ENCODE peak calls at places on chromosome 21, in six cellular contexts. A is MCF 10A, O is PC-9, J is AG04450, G is RWPE1, Y is IMR-90. Z is an unnamed sample.

GRCh38 chr21:45511661-45512431 is 30.4 kb downstream of the SLC19A1 start:
- DNase-seq in A (no peak), O (no peak), J (no peak), G (no peak), Y (no peak), Z (no peak)

GRCh38 chr21:38852278-38852677 is 46.5 kb downstream of the ETS2 start:
- DNase-seq in A (peak), O (no peak), J (no peak), G (no peak), Y (no peak), Z (no peak)

GRCh38 chr21:45993210-45994085 is 11.9 kb downstream of the COL6A1 start:
- DNase-seq in A (no peak), O (no peak), J (no peak), G (no peak), Y (no peak), Z (no peak)

GRCh38 chr21:42662430-42663199 is 9.2 kb downstream of the PDE9A start:
- DNase-seq in A (no peak), O (no peak), J (no peak), G (no peak), Y (no peak), Z (no peak)

GRCh38 chr21:30434033-30434631 is 4.1 kb downstream of the KRTAP13-4 start:
- DNase-seq in A (peak), O (no peak), J (no peak), G (peak), Y (no peak), Z (no peak)

GRCh38 chr21:16794944-16795343 is 717.9 kb upstream of the CXADR start:
- DNase-seq in A (peak), O (peak), J (peak), G (no peak), Y (peak), Z (peak)

GRCh38 chr21:31140025-31140424 is 101.7 kb upstream of the KRTAP19-8 start:
- DNase-seq in A (no peak), O (no peak), J (no peak), G (no peak), Y (no peak), Z (no peak)

GRCh38 chr21:9750341-9751086 is 770.9 kb upstream of the TPTE start:
- DNase-seq in A (no peak), O (no peak), J (no peak), G (no peak), Y (no peak), Z (no peak)

DNA sequence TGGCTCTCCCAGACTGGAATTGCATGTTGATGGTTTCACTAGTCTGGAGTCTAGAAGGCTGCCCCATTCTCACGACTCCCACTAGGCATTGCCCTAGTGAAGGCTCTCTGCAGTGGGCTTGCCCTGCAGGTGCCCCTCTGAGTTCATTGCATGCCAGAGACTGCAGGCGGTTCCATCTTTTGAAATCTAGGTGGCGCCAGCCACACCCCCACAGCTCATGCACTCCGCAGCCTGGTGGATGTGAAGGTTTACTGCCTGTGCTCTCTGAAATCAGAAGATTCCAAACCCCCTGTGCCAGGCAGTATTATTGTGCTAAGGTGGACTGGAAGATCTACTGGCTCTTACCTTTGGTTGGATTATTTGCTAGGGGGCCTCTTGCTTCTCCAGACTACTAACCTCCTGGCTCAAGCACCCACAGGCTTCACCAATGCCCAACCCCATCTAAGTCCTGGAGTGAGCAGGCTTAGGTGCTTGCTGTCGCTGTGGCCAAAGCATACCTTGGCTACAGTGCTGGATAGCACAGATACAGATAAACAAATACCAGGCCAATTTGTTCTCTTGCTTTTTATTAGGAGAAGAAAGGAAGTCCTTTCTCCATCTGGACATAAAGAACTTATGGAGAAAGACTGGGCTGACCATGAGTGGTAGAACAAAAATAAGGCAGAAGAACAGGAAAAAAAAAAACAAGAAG is 83.5 kb upstream of the SIM2 start:
- DNase-seq in A (no peak), O (no peak), J (no peak), G (no peak), Y (no peak), Z (no peak)
- TF ChIP-seq CTCF in A (no peak), O (no peak), J (no peak), G (no peak), Y (peak), Z (no peak)

DNA sequence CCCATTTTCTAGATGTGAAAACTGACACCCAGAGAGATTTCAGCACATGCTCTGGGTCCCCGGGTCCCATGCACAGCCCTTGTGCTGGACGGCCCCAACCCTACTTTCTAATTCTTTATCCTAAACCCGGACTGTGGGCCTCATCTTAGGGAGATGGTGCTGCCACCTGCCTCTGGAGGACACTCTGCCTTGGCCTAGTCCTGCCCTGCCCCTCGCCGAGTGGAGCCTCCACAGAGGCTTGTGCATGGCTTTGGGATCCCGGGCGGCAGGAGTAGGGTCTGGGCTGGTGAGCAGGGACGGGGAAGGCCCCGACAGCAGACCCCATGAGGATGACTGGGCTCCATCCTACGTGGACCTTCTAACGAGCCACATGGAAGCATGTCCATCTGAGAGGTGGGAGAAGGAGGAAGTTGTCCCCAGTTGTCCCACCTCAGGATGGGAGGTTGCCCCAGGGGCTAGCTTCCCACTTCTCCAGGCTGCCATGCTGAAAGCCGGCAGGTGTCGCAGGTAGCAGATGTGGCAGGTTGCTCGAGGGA is 12.4 kb downstream of the MX2 start:
- DNase-seq in A (no peak), O (no peak), J (no peak), G (no peak), Y (no peak), Z (no peak)
- TF ChIP-seq CTCF in A (no peak), O (no peak), J (no peak), G (no peak), Y (no peak), Z (no peak)

GRCh38 chr21:35648512-35648911 is 411.8 kb downstream of the SETD4 start:
- DNase-seq in A (peak), O (no peak), J (no peak), G (no peak), Y (no peak), Z (no peak)
- TF ChIP-seq CTCF in A (no peak), O (no peak), J (no peak), G (no peak), Y (no peak), Z (no peak)

DNA sequence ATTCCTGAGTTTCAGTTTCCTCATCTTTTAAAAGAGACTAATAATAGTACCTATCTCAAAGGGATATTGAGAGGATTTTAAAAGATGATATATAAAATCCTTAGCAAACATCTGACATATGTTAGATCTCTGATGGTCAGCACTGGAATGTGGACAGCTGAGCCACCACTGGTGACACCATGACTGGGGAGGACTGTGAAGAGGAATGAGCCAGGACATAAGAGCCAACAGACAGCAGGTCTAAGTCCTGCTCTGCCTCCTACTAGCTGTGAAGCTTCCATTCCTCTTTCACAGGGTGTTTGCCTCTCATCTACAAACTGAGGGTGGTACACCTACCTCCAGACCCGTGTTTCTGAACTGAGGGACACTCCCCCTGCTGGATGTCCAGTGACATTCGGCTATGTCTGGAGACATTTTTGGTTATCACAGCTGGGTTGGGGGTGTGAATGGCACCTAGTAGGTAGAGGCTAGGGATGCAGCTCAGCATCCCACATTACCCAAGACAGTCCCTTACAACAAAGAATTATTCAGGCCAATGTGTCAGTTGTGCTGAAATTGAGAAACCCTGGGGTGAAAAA is 109.1 kb upstream of the OLIG2 start:
- DNase-seq in A (peak), O (no peak), J (no peak), G (no peak), Y (no peak), Z (no peak)
- TF ChIP-seq CTCF in A (no peak), O (peak), J (peak), G (no peak), Y (no peak), Z (no peak)

DNA sequence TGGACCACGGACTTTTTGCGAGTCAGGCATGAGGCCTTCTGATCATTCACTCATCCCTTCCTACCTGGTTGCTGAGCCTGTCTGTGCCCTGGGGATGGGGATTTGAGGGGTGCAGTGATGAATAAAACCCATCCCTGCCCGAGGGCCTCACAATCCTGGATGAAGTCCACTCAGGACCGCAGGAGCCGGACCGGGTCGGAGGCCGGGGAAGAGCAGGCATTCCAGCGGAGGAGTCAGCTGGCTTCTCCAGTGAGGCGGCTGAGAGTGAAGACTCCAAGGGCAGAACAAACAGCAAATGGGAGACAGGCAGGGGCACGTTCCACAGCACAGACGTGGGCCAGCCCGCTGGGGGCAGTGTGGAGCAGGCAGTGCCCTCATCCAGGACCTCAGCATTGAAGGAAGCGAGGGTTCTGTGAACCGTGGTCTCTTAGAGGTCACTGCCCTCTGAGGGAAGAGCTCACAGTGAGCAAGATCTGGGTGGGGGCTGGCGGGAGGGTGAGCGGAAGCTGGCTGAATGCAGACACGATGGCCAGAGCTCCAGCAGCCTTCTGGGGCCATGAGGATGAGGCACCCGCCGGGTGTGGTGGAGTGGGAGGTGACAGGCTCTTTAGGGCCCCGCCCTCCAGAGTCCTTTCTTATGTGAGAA is 10.9 kb upstream of the LRRC3 start:
- DNase-seq in A (no peak), O (no peak), J (no peak), G (no peak), Y (no peak), Z (no peak)
- TF ChIP-seq CTCF in A (no peak), O (peak), J (no peak), G (no peak), Y (no peak), Z (peak)

DNA sequence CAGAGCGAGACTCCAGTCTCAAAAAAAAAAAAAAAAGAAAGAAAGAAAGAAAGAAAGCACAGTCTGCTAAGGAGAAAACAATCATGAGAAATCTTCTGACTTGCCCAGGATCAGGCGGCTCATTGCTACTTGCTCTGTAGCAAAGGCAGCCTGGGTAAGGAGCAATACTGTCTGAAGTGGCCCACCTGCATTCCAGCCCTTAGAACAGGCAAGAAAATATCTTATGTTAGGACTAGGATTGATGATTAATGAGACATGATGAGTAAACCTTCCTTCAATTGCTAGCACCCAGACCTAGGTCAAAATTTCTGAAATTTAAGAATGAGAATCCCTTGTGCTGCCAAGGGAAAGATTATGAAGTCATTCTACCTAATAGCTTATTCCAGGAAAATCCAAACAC is 140.8 kb downstream of the DSCAM start:
- DNase-seq in A (no peak), O (no peak), J (no peak), G (no peak), Y (no peak), Z (no peak)
- TF ChIP-seq CTCF in A (no peak), O (no peak), J (no peak), G (no peak), Y (no peak), Z (no peak)

GRCh38 chr21:28521932-28522826 is 470.5 kb downstream of the LTN1 start:
- DNase-seq in A (peak), O (no peak), J (peak), G (no peak), Y (peak), Z (no peak)
- TF ChIP-seq CTCF in A (no peak), O (no peak), J (peak), G (no peak), Y (peak), Z (peak)

DNA sequence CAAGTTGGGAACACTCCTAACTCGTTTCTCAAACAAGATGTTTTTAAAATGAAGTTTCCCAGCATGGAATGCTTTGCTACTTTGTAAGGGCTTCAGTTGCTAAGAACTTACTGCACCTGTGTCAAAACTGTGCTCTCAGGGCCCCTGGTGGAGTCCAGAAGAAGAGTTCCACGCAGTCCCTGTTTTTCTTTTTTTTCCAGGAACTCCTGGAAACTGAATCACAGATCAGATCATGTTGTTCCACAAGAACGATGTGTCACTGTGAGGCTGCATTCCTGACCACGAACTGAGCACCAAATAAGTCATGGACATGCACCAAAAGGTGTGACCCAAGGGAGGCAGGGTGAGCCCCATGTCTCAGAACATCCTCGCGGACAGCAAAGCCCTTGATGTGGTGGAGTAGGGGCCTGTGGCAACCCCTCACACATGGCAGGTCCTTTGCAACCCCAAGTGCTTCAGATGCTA is 257.2 kb downstream of the KCNJ6 start:
- DNase-seq in A (peak), O (peak), J (peak), G (peak), Y (peak), Z (peak)
- TF ChIP-seq CTCF in A (peak), O (no peak), J (peak), G (peak), Y (peak), Z (no peak)